ENCODE peak calls at places on chromosome 2, in ten cellular contexts. One of them, this sample, is unnamed.
A peak's percentile ranks its signal among the peaks of the same experiment; 100 is the strongest.

GRCh38 chr2:111627256-111627655 is 256.7 kb downstream of the ANAPC1 start:
- DNase-seq in stimulated activated naive CD8-positive, alpha-beta T cell treated with anti-CD3 and anti-CD28 coated beads, Interleukin-15, amount 100 ng/mL, for 72 hours: no peak
- DNase-seq in ELR: no peak
- DNase-seq in choroid plexus epithelial cell: no peak
- DNase-seq in retinal pigment epithelial cell: no peak
- DNase-seq in HFF-Myc: no peak
- DNase-seq in 8988T: no peak
- DNase-seq in AG10803: no peak
- DNase-seq in islet precursor cell: no peak
- DNase-seq in omental fat pad: no peak
- DNase-seq in this sample: no peak

GRCh38 chr2:205797866-205798265 is 115.6 kb downstream of the NRP2 start:
- DNase-seq in stimulated activated naive CD8-positive, alpha-beta T cell treated with anti-CD3 and anti-CD28 coated beads, Interleukin-15, amount 100 ng/mL, for 72 hours: no peak
- DNase-seq in ELR: no peak
- DNase-seq in choroid plexus epithelial cell: no peak
- DNase-seq in retinal pigment epithelial cell: no peak
- DNase-seq in HFF-Myc: no peak
- DNase-seq in 8988T: no peak
- DNase-seq in AG10803: no peak
- DNase-seq in islet precursor cell: no peak
- DNase-seq in omental fat pad: no peak
- DNase-seq in this sample: no peak

GRCh38 chr2:224838335-224838734 is 122.2 kb upstream of the CCDC195 start:
- DNase-seq in stimulated activated naive CD8-positive, alpha-beta T cell treated with anti-CD3 and anti-CD28 coated beads, Interleukin-15, amount 100 ng/mL, for 72 hours: no peak
- DNase-seq in ELR: peak; percentile 31
- DNase-seq in choroid plexus epithelial cell: peak; percentile 96
- DNase-seq in retinal pigment epithelial cell: no peak
- DNase-seq in HFF-Myc: no peak
- DNase-seq in 8988T: no peak
- DNase-seq in AG10803: peak; percentile 89
- DNase-seq in islet precursor cell: no peak
- DNase-seq in omental fat pad: no peak
- DNase-seq in this sample: no peak

GRCh38 chr2:184425083-184425482 is 173.2 kb upstream of the ZNF804A start:
- DNase-seq in stimulated activated naive CD8-positive, alpha-beta T cell treated with anti-CD3 and anti-CD28 coated beads, Interleukin-15, amount 100 ng/mL, for 72 hours: no peak
- DNase-seq in ELR: peak; percentile 22
- DNase-seq in choroid plexus epithelial cell: no peak
- DNase-seq in retinal pigment epithelial cell: no peak
- DNase-seq in HFF-Myc: no peak
- DNase-seq in 8988T: no peak
- DNase-seq in AG10803: no peak
- DNase-seq in islet precursor cell: no peak
- DNase-seq in omental fat pad: no peak
- DNase-seq in this sample: no peak

GRCh38 chr2:159131882-159132281 is 154.6 kb downstream of the WDSUB1 start:
- DNase-seq in stimulated activated naive CD8-positive, alpha-beta T cell treated with anti-CD3 and anti-CD28 coated beads, Interleukin-15, amount 100 ng/mL, for 72 hours: no peak
- DNase-seq in ELR: peak; percentile 93
- DNase-seq in choroid plexus epithelial cell: peak; percentile 93
- DNase-seq in retinal pigment epithelial cell: peak; percentile 84
- DNase-seq in HFF-Myc: no peak
- DNase-seq in 8988T: no peak
- DNase-seq in AG10803: peak; percentile 92
- DNase-seq in islet precursor cell: no peak
- DNase-seq in omental fat pad: no peak
- DNase-seq in this sample: no peak

GRCh38 chr2:71224457-71224856 is 2.4 kb downstream of the PAIP2B start:
- DNase-seq in stimulated activated naive CD8-positive, alpha-beta T cell treated with anti-CD3 and anti-CD28 coated beads, Interleukin-15, amount 100 ng/mL, for 72 hours: no peak
- DNase-seq in ELR: no peak
- DNase-seq in choroid plexus epithelial cell: no peak
- DNase-seq in retinal pigment epithelial cell: no peak
- DNase-seq in HFF-Myc: no peak
- DNase-seq in 8988T: no peak
- DNase-seq in AG10803: no peak
- DNase-seq in islet precursor cell: no peak
- DNase-seq in omental fat pad: no peak
- DNase-seq in this sample: peak; percentile 28

GRCh38 chr2:97736608-97737330 is 23.4 kb downstream of the ZAP70 start:
- DNase-seq in stimulated activated naive CD8-positive, alpha-beta T cell treated with anti-CD3 and anti-CD28 coated beads, Interleukin-15, amount 100 ng/mL, for 72 hours: no peak
- DNase-seq in ELR: no peak
- DNase-seq in choroid plexus epithelial cell: no peak
- DNase-seq in retinal pigment epithelial cell: no peak
- DNase-seq in HFF-Myc: no peak
- DNase-seq in 8988T: no peak
- DNase-seq in AG10803: no peak
- DNase-seq in islet precursor cell: no peak
- DNase-seq in omental fat pad: no peak
- DNase-seq in this sample: no peak

GRCh38 chr2:25314514-25315315 is 27.0 kb downstream of the DNMT3A start:
- DNase-seq in stimulated activated naive CD8-positive, alpha-beta T cell treated with anti-CD3 and anti-CD28 coated beads, Interleukin-15, amount 100 ng/mL, for 72 hours: peak; percentile 76
- DNase-seq in ELR: no peak
- DNase-seq in choroid plexus epithelial cell: no peak
- DNase-seq in retinal pigment epithelial cell: no peak
- DNase-seq in HFF-Myc: no peak
- DNase-seq in 8988T: no peak
- DNase-seq in AG10803: no peak
- DNase-seq in islet precursor cell: peak; percentile 79
- DNase-seq in omental fat pad: no peak
- DNase-seq in this sample: peak; percentile 72

GRCh38 chr2:72961036-72961720 is 43.9 kb downstream of the EMX1 start:
- DNase-seq in stimulated activated naive CD8-positive, alpha-beta T cell treated with anti-CD3 and anti-CD28 coated beads, Interleukin-15, amount 100 ng/mL, for 72 hours: no peak
- DNase-seq in ELR: no peak
- DNase-seq in choroid plexus epithelial cell: no peak
- DNase-seq in retinal pigment epithelial cell: no peak
- DNase-seq in HFF-Myc: no peak
- DNase-seq in 8988T: no peak
- DNase-seq in AG10803: no peak
- DNase-seq in islet precursor cell: no peak
- DNase-seq in omental fat pad: no peak
- DNase-seq in this sample: no peak

GRCh38 chr2:102181919-102182635 is 4.7 kb upstream of the IL1RL2 start:
- DNase-seq in stimulated activated naive CD8-positive, alpha-beta T cell treated with anti-CD3 and anti-CD28 coated beads, Interleukin-15, amount 100 ng/mL, for 72 hours: no peak
- DNase-seq in ELR: no peak
- DNase-seq in choroid plexus epithelial cell: no peak
- DNase-seq in retinal pigment epithelial cell: no peak
- DNase-seq in HFF-Myc: no peak
- DNase-seq in 8988T: no peak
- DNase-seq in AG10803: peak; percentile 22
- DNase-seq in islet precursor cell: no peak
- DNase-seq in omental fat pad: no peak
- DNase-seq in this sample: no peak

GRCh38 chr2:96325884-96326255 is 753 bp downstream of the ITPRIPL1 start:
- DNase-seq in stimulated activated naive CD8-positive, alpha-beta T cell treated with anti-CD3 and anti-CD28 coated beads, Interleukin-15, amount 100 ng/mL, for 72 hours: peak; percentile 38
- DNase-seq in ELR: no peak
- DNase-seq in choroid plexus epithelial cell: no peak
- DNase-seq in retinal pigment epithelial cell: no peak
- DNase-seq in HFF-Myc: no peak
- DNase-seq in 8988T: no peak
- DNase-seq in AG10803: no peak
- DNase-seq in islet precursor cell: no peak
- DNase-seq in omental fat pad: no peak
- DNase-seq in this sample: no peak

GRCh38 chr2:42348113-42348805 is 12.8 kb downstream of the COX7A2L start:
- DNase-seq in stimulated activated naive CD8-positive, alpha-beta T cell treated with anti-CD3 and anti-CD28 coated beads, Interleukin-15, amount 100 ng/mL, for 72 hours: no peak
- DNase-seq in ELR: no peak
- DNase-seq in choroid plexus epithelial cell: no peak
- DNase-seq in retinal pigment epithelial cell: no peak
- DNase-seq in HFF-Myc: no peak
- DNase-seq in 8988T: no peak
- DNase-seq in AG10803: no peak
- DNase-seq in islet precursor cell: no peak
- DNase-seq in omental fat pad: no peak
- DNase-seq in this sample: no peak

GRCh38 chr2:237935740-237936452 is 30.9 kb upstream of the UBE2F start:
- DNase-seq in stimulated activated naive CD8-positive, alpha-beta T cell treated with anti-CD3 and anti-CD28 coated beads, Interleukin-15, amount 100 ng/mL, for 72 hours: no peak
- DNase-seq in ELR: peak; percentile 20
- DNase-seq in choroid plexus epithelial cell: no peak
- DNase-seq in retinal pigment epithelial cell: no peak
- DNase-seq in HFF-Myc: no peak
- DNase-seq in 8988T: peak; percentile 47
- DNase-seq in AG10803: no peak
- DNase-seq in islet precursor cell: peak; percentile 80
- DNase-seq in omental fat pad: no peak
- DNase-seq in this sample: no peak

GRCh38 chr2:44839370-44839769 is 102.1 kb upstream of the SIX3 start:
- DNase-seq in stimulated activated naive CD8-positive, alpha-beta T cell treated with anti-CD3 and anti-CD28 coated beads, Interleukin-15, amount 100 ng/mL, for 72 hours: no peak
- DNase-seq in ELR: no peak
- DNase-seq in choroid plexus epithelial cell: no peak
- DNase-seq in retinal pigment epithelial cell: no peak
- DNase-seq in HFF-Myc: no peak
- DNase-seq in 8988T: no peak
- DNase-seq in AG10803: no peak
- DNase-seq in islet precursor cell: no peak
- DNase-seq in omental fat pad: no peak
- DNase-seq in this sample: no peak

GRCh38 chr2:207503234-207503633 is 26.5 kb upstream of the CREB1 start:
- DNase-seq in stimulated activated naive CD8-positive, alpha-beta T cell treated with anti-CD3 and anti-CD28 coated beads, Interleukin-15, amount 100 ng/mL, for 72 hours: no peak
- DNase-seq in ELR: no peak
- DNase-seq in choroid plexus epithelial cell: peak; percentile 89
- DNase-seq in retinal pigment epithelial cell: no peak
- DNase-seq in HFF-Myc: no peak
- DNase-seq in 8988T: no peak
- DNase-seq in AG10803: peak; percentile 70
- DNase-seq in islet precursor cell: no peak
- DNase-seq in omental fat pad: no peak
- DNase-seq in this sample: no peak

GRCh38 chr2:237465515-237466227 is 21.4 kb upstream of the MLPH start:
- DNase-seq in stimulated activated naive CD8-positive, alpha-beta T cell treated with anti-CD3 and anti-CD28 coated beads, Interleukin-15, amount 100 ng/mL, for 72 hours: no peak
- DNase-seq in ELR: peak; percentile 99
- DNase-seq in choroid plexus epithelial cell: peak; percentile 99
- DNase-seq in retinal pigment epithelial cell: no peak
- DNase-seq in HFF-Myc: no peak
- DNase-seq in 8988T: peak; percentile 60
- DNase-seq in AG10803: peak; percentile 89
- DNase-seq in islet precursor cell: peak; percentile 64
- DNase-seq in omental fat pad: no peak
- DNase-seq in this sample: no peak

GRCh38 chr2:64173156-64174135 is 29.2 kb upstream of the PELI1 start:
- DNase-seq in stimulated activated naive CD8-positive, alpha-beta T cell treated with anti-CD3 and anti-CD28 coated beads, Interleukin-15, amount 100 ng/mL, for 72 hours: no peak
- DNase-seq in ELR: no peak
- DNase-seq in choroid plexus epithelial cell: no peak
- DNase-seq in retinal pigment epithelial cell: no peak
- DNase-seq in HFF-Myc: no peak
- DNase-seq in 8988T: no peak
- DNase-seq in AG10803: no peak
- DNase-seq in islet precursor cell: peak; percentile 73
- DNase-seq in omental fat pad: no peak
- DNase-seq in this sample: no peak

This sample was measured in NCI-H2171.